ENCODE peak calls at places on chromosomes 3 and 15, in four cellular contexts. K is NCI-H1092, T is GM18507, D is HuH-7. X is an unnamed sample.

GRCh38 chr3:13414040-13414729 is 5.9 kb downstream of the NUP210 start:
- DNase-seq in K (no peak), T (peak; percentile 78), D (no peak), X (peak; percentile 54)

GRCh38 chr3:45182915-45183881 is 37.0 kb upstream of the CDCP1 start:
- DNase-seq in K (no peak), T (no peak), D (peak; percentile 62), X (no peak)

GRCh38 chr3:40915346-40915865 is 283.9 kb upstream of the CTNNB1 start:
- DNase-seq in K (no peak), T (no peak), D (no peak), X (no peak)

GRCh38 chr3:43423142-43423541 is 136.8 kb downstream of the SNRK start:
- DNase-seq in K (no peak), T (no peak), D (no peak), X (no peak)

GRCh38 chr15:62940755-62941361 is 101.7 kb upstream of the TPM1 start:
- DNase-seq in K (no peak), T (no peak), D (no peak), X (no peak)

GRCh38 chr3:55466526-55466925 is 20.6 kb downstream of the WNT5A start:
- DNase-seq in K (no peak), T (no peak), D (no peak), X (no peak)

GRCh38 chr3:137866001-137866400 is 101.9 kb downstream of the SOX14 start:
- DNase-seq in K (no peak), T (no peak), D (no peak), X (no peak)

GRCh38 chr3:161339517-161340500 is 31.5 kb downstream of the SPTSSB start:
- DNase-seq in K (no peak), T (no peak), D (peak; percentile 20), X (no peak)

GRCh38 chr3:141530133-141530768 is 43.4 kb downstream of the RASA2 start:
- DNase-seq in K (no peak), T (no peak), D (no peak), X (no peak)

GRCh38 chr3:184347321-184348056 is 10.1 kb downstream of the FAM131A start:
- DNase-seq in K (no peak), T (no peak), D (no peak), X (no peak)

GRCh38 chr15:40104865-40105516 is 3.7 kb downstream of the BMF start:
- DNase-seq in K (peak; percentile 71), T (no peak), D (peak; percentile 75), X (no peak)

GRCh38 chr3:149648525-149648924 is 9.3 kb downstream of the WWTR1 start:
- DNase-seq in K (no peak), T (no peak), D (no peak), X (no peak)

GRCh38 chr15:92829875-92830274 is 70.2 kb upstream of the CHD2 start:
- DNase-seq in K (no peak), T (no peak), D (no peak), X (no peak)

GRCh38 chr3:78907367-78907766 is 860.4 kb downstream of the ROBO1 start:
- DNase-seq in K (no peak), T (no peak), D (no peak), X (no peak)

GRCh38 chr15:41698779-41699178 is 38.6 kb downstream of the MGA start:
- DNase-seq in K (no peak), T (no peak), D (no peak), X (no peak)

GRCh38 chr15:35023794-35024193 is 35.7 kb upstream of the ZNF770 start:
- DNase-seq in K (no peak), T (no peak), D (no peak), X (no peak)

GRCh38 chr15:23574742-23575141 is 9.3 kb downstream of the MKRN3 start:
- DNase-seq in K (no peak), T (no peak), D (no peak), X (no peak)

GRCh38 chr3:35641920-35642532 is 2.7 kb downstream of the ARPP21 start:
- DNase-seq in K (no peak), T (no peak), D (no peak), X (no peak)

GRCh38 chr15:99429681-99430081 is 136.1 kb upstream of the MEF2A start:
- DNase-seq in K (no peak), T (no peak), D (no peak), X (peak; percentile 57)

GRCh38 chr15:23869391-23869790 is 182.3 kb upstream of the NDN start:
- DNase-seq in K (no peak), T (no peak), D (peak; percentile 57), X (no peak)

GRCh38 chr3:8069981-8070380 is 431.6 kb upstream of the LMCD1 start:
- DNase-seq in K (no peak), T (no peak), D (no peak), X (no peak)

GRCh38 chr3:49554639-49555265 is 475 bp downstream of the BSN start:
- DNase-seq in K (peak; percentile 4), T (peak; percentile 29), D (peak; percentile 56), X (no peak)

GRCh38 chr3:128701342-128702212 is 24.4 kb upstream of the RAB7A start:
- DNase-seq in K (no peak), T (no peak), D (no peak), X (no peak)